ENCODE peak calls at places on chromosomes 5 and 9, in seven cellular contexts. C is fibroblast of lung, G is ovary, W is small intestine, V is heart left ventricle, I is lung, T is mammary epithelial cell. D is an unnamed sample.

GRCh38 chr9:113645972-113646241 is 182.4 kb downstream of the RGS3 start:
- DNase-seq in C (no peak), G (no peak), W (peak; percentile 74), V (no peak), I (no peak), T (no peak), D (no peak)

GRCh38 chr5:141857226-141857625 is 21.0 kb downstream of the PCDH1 start:
- DNase-seq in C (no peak), G (no peak), W (no peak), V (no peak), I (no peak), T (no peak), D (no peak)

GRCh38 chr9:33153666-33154065 is 13.5 kb downstream of the B4GALT1 start:
- DNase-seq in C (no peak), G (no peak), W (no peak), V (no peak), I (no peak), T (no peak), D (no peak)

GRCh38 chr5:152271420-152271819 is 133.7 kb downstream of the NMUR2 start:
- DNase-seq in C (no peak), G (no peak), W (no peak), V (peak; percentile 21), I (no peak), T (peak; percentile 28), D (peak; percentile 10)

GRCh38 chr9:108033976-108034964 is 544.7 kb upstream of the KLF4 start:
- DNase-seq in C (peak; percentile 76), G (peak; percentile 60), W (no peak), V (no peak), I (peak; percentile 29), T (peak; percentile 37), D (no peak)

GRCh38 chr5:1877434-1878049 is 5.2 kb downstream of the IRX4 start:
- DNase-seq in C (peak; percentile 2), G (no peak), W (no peak), V (no peak), I (no peak), T (no peak), D (no peak)

GRCh38 chr5:67353500-67353931 is 156.9 kb upstream of the CD180 start:
- DNase-seq in C (peak; percentile 57), G (no peak), W (peak; percentile 18), V (no peak), I (peak; percentile 42), T (no peak), D (no peak)

GRCh38 chr5:106876665-106877194 is 794.0 kb downstream of the EFNA5 start:
- DNase-seq in C (no peak), G (no peak), W (no peak), V (no peak), I (no peak), T (peak; percentile 24), D (no peak)

GRCh38 chr5:177310757-177311173 is 933 bp downstream of the MXD3 start:
- DNase-seq in C (no peak), G (no peak), W (peak; percentile 40), V (no peak), I (no peak), T (peak; percentile 20), D (no peak)

GRCh38 chr5:145946112-145946861 is 9.9 kb downstream of the SH3RF2 start:
- DNase-seq in C (peak; percentile 71), G (no peak), W (peak; percentile 78), V (peak; percentile 24), I (no peak), T (peak; percentile 98), D (no peak)

GRCh38 chr5:9046756-9047481 is 499.0 kb downstream of the SEMA5A start:
- DNase-seq in C (peak; percentile 71), G (no peak), W (no peak), V (no peak), I (peak; percentile 36), T (peak; percentile 98), D (no peak)

GRCh38 chr5:116271432-116271831 is 186.6 kb downstream of the COMMD10 start:
- DNase-seq in C (peak; percentile 89), G (no peak), W (no peak), V (no peak), I (no peak), T (peak; percentile 24), D (no peak)

GRCh38 chr9:93094294-93095204 is 1.5 kb upstream of the CARD19 start:
- DNase-seq in C (no peak), G (peak; percentile 73), W (peak; percentile 21), V (peak; percentile 67), I (no peak), T (no peak), D (no peak)

GRCh38 chr9:122087406-122088200 is 5.5 kb downstream of the TTLL11 start:
- DNase-seq in C (peak; percentile 76), G (no peak), W (no peak), V (no peak), I (no peak), T (no peak), D (no peak)

GRCh38 chr5:160492565-160492964 is 70.9 kb downstream of the PTTG1 start:
- DNase-seq in C (no peak), G (no peak), W (no peak), V (no peak), I (no peak), T (no peak), D (no peak)

GRCh38 chr5:176427971-176428370 is 11.6 kb upstream of the CLTB start:
- DNase-seq in C (peak; percentile 51), G (no peak), W (peak; percentile 76), V (no peak), I (no peak), T (no peak), D (no peak)

GRCh38 chr5:5700549-5700948 is 278.1 kb downstream of the ICE1 start:
- DNase-seq in C (no peak), G (no peak), W (no peak), V (no peak), I (no peak), T (no peak), D (no peak)

GRCh38 chr5:100643473-100643872 is 108.3 kb downstream of the FAM174A start:
- DNase-seq in C (no peak), G (no peak), W (no peak), V (no peak), I (no peak), T (peak; percentile 8), D (no peak)

GRCh38 chr5:97141031-97141430 is 1.4 kb downstream of the LIX1 start:
- DNase-seq in C (no peak), G (no peak), W (no peak), V (no peak), I (no peak), T (no peak), D (no peak)

GRCh38 chr5:72599519-72600400 is 92.5 kb upstream of the ZNF366 start:
- DNase-seq in C (no peak), G (no peak), W (no peak), V (no peak), I (no peak), T (peak; percentile 77), D (no peak)

GRCh38 chr5:59607126-59607807 is 286.3 kb downstream of the PDE4D start:
- DNase-seq in C (no peak), G (no peak), W (no peak), V (no peak), I (no peak), T (no peak), D (no peak)

GRCh38 chr9:120622790-120623189 is 42.8 kb upstream of the CDK5RAP2 start:
- DNase-seq in C (no peak), G (no peak), W (no peak), V (no peak), I (no peak), T (no peak), D (no peak)
- H3K4me1 ChIP-seq in C (peaks cover 5% of the 10 kb centered on the region), G (peaks cover 3% of the 10 kb centered on the region), W (no peaks in the 10 kb centered on the region), V (no peaks in the 10 kb centered on the region), I (no peaks in the 10 kb centered on the region), T (peaks cover 11% of the 10 kb centered on the region), D (no peaks in the 10 kb centered on the region)

DNA sequence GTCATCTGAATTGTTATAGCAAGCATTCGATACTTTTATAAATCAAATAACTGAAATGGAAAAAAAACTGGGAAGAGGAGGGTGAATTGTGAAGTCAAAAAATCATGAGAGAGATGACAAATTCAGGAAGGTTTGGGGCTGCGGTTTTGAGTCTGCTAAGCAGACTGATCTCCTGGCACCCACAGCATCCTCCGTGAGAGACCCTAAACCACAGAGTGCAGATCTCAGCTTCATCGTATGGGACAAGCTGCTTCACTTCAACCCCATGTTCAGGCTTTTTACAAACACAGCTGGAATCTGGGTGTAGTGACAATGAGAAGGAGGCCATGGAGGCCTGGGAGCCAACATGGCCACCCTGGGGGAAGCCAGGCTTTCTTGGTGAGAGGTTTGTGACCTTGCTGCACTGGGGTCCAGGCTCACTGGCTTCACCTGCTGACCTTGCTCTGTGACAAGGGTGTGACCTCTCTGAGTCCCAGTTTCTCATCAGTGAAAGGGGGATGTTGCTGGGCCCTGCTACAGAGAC is 19.4 kb downstream of the USP20 start:
- DNase-seq in C (no peak), G (no peak), W (peak; percentile 34), V (no peak), I (no peak), T (no peak), D (no peak)
- H3K36me3 ChIP-seq in C (peaks cover 6% of the 10 kb centered on the region), G (no peaks in the 10 kb centered on the region), W (peaks cover 12% of the 10 kb centered on the region), V (peaks cover 89% of the 10 kb centered on the region), I (peaks cover 49% of the 10 kb centered on the region), T (no peaks in the 10 kb centered on the region), D (peaks cover 76% of the 10 kb centered on the region)

DNA sequence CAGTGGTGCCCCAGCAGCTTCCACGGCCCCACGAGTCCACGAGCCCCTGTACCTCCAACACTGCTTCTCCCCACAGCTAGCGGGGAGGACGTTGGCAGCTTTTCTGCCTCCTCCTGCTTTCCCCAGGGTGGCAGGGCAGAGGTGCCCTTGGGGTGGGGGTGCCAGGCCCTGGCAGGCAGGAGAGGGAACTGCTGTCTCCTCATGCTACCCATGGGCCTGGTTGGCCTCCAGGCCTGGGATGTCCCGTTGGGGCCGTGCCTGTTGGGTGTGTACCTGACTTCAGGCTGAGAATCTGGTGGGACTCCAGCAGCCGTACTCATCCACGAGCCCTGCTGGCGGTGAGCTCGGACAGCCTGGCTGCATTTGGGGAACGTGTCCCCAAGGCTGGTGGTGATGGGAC is 27.3 kb downstream of the RXRA start:
- DNase-seq in C (no peak), G (no peak), W (no peak), V (no peak), I (no peak), T (no peak), D (no peak)
- H3K4me1 ChIP-seq in C (no peaks in the 10 kb centered on the region), G (peaks cover 41% of the 10 kb centered on the region), W (peaks cover 10% of the 10 kb centered on the region), V (peaks cover 92% of the 10 kb centered on the region), I (peaks cover 29% of the 10 kb centered on the region), T (peaks cover 50% of the 10 kb centered on the region), D (no peaks in the 10 kb centered on the region)

GRCh38 chr5:179893076-179893957 is 14.4 kb downstream of the TBC1D9B start:
- DNase-seq in C (no peak), G (no peak), W (no peak), V (no peak), I (no peak), T (no peak), D (no peak)

GRCh38 chr5:179893958-179894895 is 13.5 kb downstream of the TBC1D9B start:
- DNase-seq in C (no peak), G (no peak), W (peak; percentile 18), V (no peak), I (no peak), T (no peak), D (no peak)

GRCh38 chr5:179892255-179892654 is 15.4 kb downstream of the TBC1D9B start:
- DNase-seq in C (no peak), G (no peak), W (no peak), V (no peak), I (no peak), T (no peak), D (no peak)

GRCh38 chr5:179900206-179900605 is 7.5 kb downstream of the TBC1D9B start:
- DNase-seq in C (no peak), G (no peak), W (no peak), V (no peak), I (no peak), T (no peak), D (no peak)

GRCh38 chr5:179895861-179896260 is 11.8 kb downstream of the TBC1D9B start:
- DNase-seq in C (no peak), G (no peak), W (no peak), V (no peak), I (no peak), T (no peak), D (no peak)
- H3K36me3 ChIP-seq in C (peaks cover 25% of the 10 kb centered on the region), G (no peaks in the 10 kb centered on the region), W (peaks cover 28% of the 10 kb centered on the region), V (peaks cover 98% of the 10 kb centered on the region), I (peaks cover 51% of the 10 kb centered on the region), T (peaks cover 42% of the 10 kb centered on the region), D (peaks cover 45% of the 10 kb centered on the region)

D was measured in CD4-positive, alpha-beta memory T cell.